ENCODE peak calls at places on chromosomes 6 and 20, in five cellular contexts. T is left ventricle myocardium inferior, L is mesenchymal stem cell, V is right atrium auricular region, X is left lung. N is an unnamed sample. For H3K4me1, the result is how much of the 10 kb centered on the place peaks cover.

GRCh38 chr6:5749666-5750215 is 257.0 kb downstream of the NRN1 start:
- DNase-seq in T (no peak), V (no peak), L (no peak), X (no peak), N (no peak)

GRCh38 chr6:160115421-160115820 is 6.2 kb upstream of the SLC22A1 start:
- DNase-seq in T (no peak), V (no peak), L (no peak), X (no peak), N (no peak)

GRCh38 chr6:151948007-151948745 is 140.7 kb downstream of the ESR1 start:
- DNase-seq in L (no peak), T (no peak), X (no peak), V (no peak), N (no peak)

GRCh38 chr20:61560361-61560853 is 308.3 kb downstream of the CDH4 start:
- DNase-seq in V (no peak), L (no peak), T (no peak), X (no peak), N (no peak)

GRCh38 chr6:52407467-52407866 is 12.7 kb upstream of the EFHC1 start:
- DNase-seq in L (peak), X (no peak), V (no peak), T (no peak), N (no peak)

GRCh38 chr6:131948221-131948661 is 2.9 kb downstream of the CCN2 start:
- DNase-seq in L (peak), V (no peak), X (no peak), T (no peak), N (no peak)

GRCh38 chr6:26556263-26557070 is 18.3 kb downstream of the HMGN4 start:
- DNase-seq in X (no peak), V (no peak), L (peak), T (peak), N (no peak)

GRCh38 chr6:133502451-133503259 is 261.5 kb downstream of the EYA4 start:
- DNase-seq in T (no peak), L (peak), X (no peak), V (peak), N (peak)

GRCh38 chr20:51542894-51543788 is 622 bp upstream of the NFATC2 start:
- DNase-seq in T (no peak), V (no peak), L (peak), X (no peak), N (no peak)

GRCh38 chr6:126880926-126881325 is 237.5 kb upstream of the RSPO3 start:
- DNase-seq in L (no peak), V (no peak), X (no peak), T (no peak), N (no peak)

GRCh38 chr6:36897629-36898028 is 11.9 kb downstream of the C6orf89 start:
- DNase-seq in X (no peak), V (no peak), T (no peak), L (no peak), N (no peak)

GRCh38 chr20:44695295-44696230 is 19.6 kb upstream of the CCN5 start:
- DNase-seq in V (no peak), X (no peak), T (no peak), L (peak), N (no peak)

GRCh38 chr6:138287144-138287955 is 69.1 kb upstream of the PBOV1 start:
- DNase-seq in L (peak), X (peak), T (no peak), V (no peak), N (no peak)

GRCh38 chr6:2476376-2476775 is 231.0 kb upstream of the GMDS start:
- DNase-seq in X (no peak), T (no peak), L (no peak), V (no peak), N (no peak)

GRCh38 chr20:20547221-20547875 is 165.1 kb downstream of the RALGAPA2 start:
- DNase-seq in L (peak), V (no peak), X (no peak), T (no peak), N (no peak)

GRCh38 chr6:133923938-133924593 is 29.0 kb upstream of the TBPL1 start:
- DNase-seq in T (peak), X (no peak), L (peak), V (no peak), N (no peak)

GRCh38 chr20:31705191-31705590 is 17.5 kb downstream of the BCL2L1 start:
- DNase-seq in T (no peak), X (no peak), V (no peak), L (no peak), N (no peak)
- H3K4me1 ChIP-seq in T (half or more), X (under half), V (half or more), L (under half), N (under half)

GRCh38 chr20:1666802-1667201 is 9.2 kb upstream of the SIRPG start:
- DNase-seq in V (peak), L (no peak), X (no peak), T (no peak), N (no peak)
- H3K4me1 ChIP-seq in V (under half), L (under half), X (under half), T (under half), N (under half)

GRCh38 chr20:63664143-63664851 is 6.2 kb downstream of the RTEL1 start:
- DNase-seq in V (no peak), T (no peak), X (no peak), L (no peak), N (no peak)
- H3K4me1 ChIP-seq in V (under half), T (under half), X (under half), L (under half), N (under half)

DNA sequence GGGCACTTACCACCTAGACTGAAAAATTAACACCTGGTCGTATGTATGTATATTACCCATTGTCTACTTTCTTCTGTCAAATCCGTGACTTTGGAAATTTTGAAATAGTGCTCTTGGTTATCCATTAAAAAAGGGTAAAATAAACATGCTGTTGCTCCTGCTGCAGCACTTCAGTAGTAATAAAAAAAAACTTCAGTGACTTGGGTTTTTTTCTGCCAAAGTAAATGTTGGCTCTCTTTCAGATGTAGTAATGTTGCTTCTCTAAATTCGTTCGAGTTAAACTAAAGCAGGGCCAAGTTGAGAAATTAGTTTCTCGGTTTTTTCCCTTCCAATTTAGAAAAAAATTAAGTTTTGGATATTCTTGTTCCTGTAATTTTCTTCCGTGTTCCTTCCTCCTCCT is 34.2 kb downstream of the JARID2 start:
- DNase-seq in V (no peak), L (no peak), X (no peak), T (no peak), N (no peak)
- H3K4me1 ChIP-seq in V (under half), L (under half), X (under half), T (half or more), N (under half)

N was measured in aorta.